ENCODE peak calls at places on chromosomes 2 and 18, in eight cellular contexts. U, D, M, G, F, R, P and N are unnamed samples.
A peak's percentile ranks its signal among the peaks of the same experiment; 100 is the strongest.

GRCh38 chr2:196479350-196479749 is 160.2 kb upstream of the CCDC150 start:
- DNase-seq in U (no peak), D (no peak), M (no peak), G (peak; percentile 85), F (no peak), R (no peak), P (no peak), N (no peak)

GRCh38 chr2:58734365-58734764 is 493.2 kb upstream of the FANCL start:
- DNase-seq in U (no peak), D (no peak), M (no peak), G (no peak), F (no peak), R (peak; percentile 35), P (no peak), N (no peak)

GRCh38 chr2:60215295-60215990 is 338.0 kb downstream of the BCL11A start:
- DNase-seq in U (no peak), D (no peak), M (peak; percentile 25), G (no peak), F (no peak), R (no peak), P (no peak), N (no peak)

GRCh38 chr2:106638043-106638442 is 150.9 kb downstream of the CD8B2 start:
- DNase-seq in U (no peak), D (no peak), M (no peak), G (peak; percentile 28), F (no peak), R (peak; percentile 11), P (no peak), N (no peak)

GRCh38 chr2:1169291-1169949 is 218.8 kb downstream of the SNTG2 start:
- DNase-seq in U (no peak), D (no peak), M (no peak), G (no peak), F (no peak), R (no peak), P (no peak), N (no peak)

GRCh38 chr2:20562540-20563225 is 88.2 kb downstream of the HS1BP3 start:
- DNase-seq in U (no peak), D (no peak), M (no peak), G (no peak), F (peak; percentile 38), R (peak; percentile 30), P (peak; percentile 38), N (no peak)

GRCh38 chr2:25561136-25561850 is 112.1 kb downstream of the DTNB start:
- DNase-seq in U (no peak), D (no peak), M (no peak), G (no peak), F (no peak), R (no peak), P (no peak), N (no peak)

GRCh38 chr2:172293952-172294351 is 133.4 kb upstream of the ITGA6 start:
- DNase-seq in U (peak; percentile 74), D (no peak), M (no peak), G (no peak), F (no peak), R (no peak), P (no peak), N (no peak)

GRCh38 chr2:238093181-238094140 is 6.7 kb upstream of the ESPNL start:
- DNase-seq in U (peak; percentile 5), D (no peak), M (no peak), G (no peak), F (no peak), R (no peak), P (no peak), N (peak; percentile 69)

GRCh38 chr2:215843579-215843978 is 169.8 kb downstream of the MREG start:
- DNase-seq in U (no peak), D (no peak), M (no peak), G (peak; percentile 87), F (no peak), R (no peak), P (no peak), N (no peak)

GRCh38 chr2:2291500-2292260 is 39.4 kb downstream of the MYT1L start:
- DNase-seq in U (no peak), D (no peak), M (peak; percentile 52), G (no peak), F (peak; percentile 25), R (no peak), P (peak; percentile 58), N (no peak)

GRCh38 chr18:8177330-8178016 is 431.8 kb upstream of the RAB12 start:
- DNase-seq in U (peak; percentile 28), D (no peak), M (no peak), G (no peak), F (no peak), R (no peak), P (no peak), N (no peak)

GRCh38 chr2:349390-349789 is 61.5 kb upstream of the ALKAL2 start:
- DNase-seq in U (no peak), D (no peak), M (no peak), G (no peak), F (no peak), R (no peak), P (no peak), N (no peak)

GRCh38 chr2:54416166-54416798 is 39.8 kb upstream of the SPTBN1 start:
- DNase-seq in U (peak; percentile 55), D (peak; percentile 72), M (no peak), G (no peak), F (no peak), R (peak; percentile 16), P (peak; percentile 27), N (no peak)

GRCh38 chr2:122267947-122268346 is 512.5 kb downstream of the TSN start:
- DNase-seq in U (no peak), D (no peak), M (no peak), G (no peak), F (no peak), R (no peak), P (no peak), N (no peak)

GRCh38 chr2:40658917-40659316 is 207.0 kb upstream of the SLC8A1 start:
- DNase-seq in U (no peak), D (no peak), M (peak; percentile 45), G (peak; percentile 15), F (no peak), R (no peak), P (peak; percentile 55), N (no peak)

GRCh38 chr2:145088733-145089132 is 568.8 kb upstream of the ZEB2 start:
- DNase-seq in U (no peak), D (no peak), M (no peak), G (no peak), F (no peak), R (no peak), P (no peak), N (no peak)

GRCh38 chr18:26655614-26656400 is 107.5 kb upstream of the KCTD1 start:
- DNase-seq in U (peak; percentile 70), D (peak; percentile 73), M (peak; percentile 68), G (peak; percentile 5), F (peak; percentile 56), R (no peak), P (peak; percentile 58), N (no peak)

DNA sequence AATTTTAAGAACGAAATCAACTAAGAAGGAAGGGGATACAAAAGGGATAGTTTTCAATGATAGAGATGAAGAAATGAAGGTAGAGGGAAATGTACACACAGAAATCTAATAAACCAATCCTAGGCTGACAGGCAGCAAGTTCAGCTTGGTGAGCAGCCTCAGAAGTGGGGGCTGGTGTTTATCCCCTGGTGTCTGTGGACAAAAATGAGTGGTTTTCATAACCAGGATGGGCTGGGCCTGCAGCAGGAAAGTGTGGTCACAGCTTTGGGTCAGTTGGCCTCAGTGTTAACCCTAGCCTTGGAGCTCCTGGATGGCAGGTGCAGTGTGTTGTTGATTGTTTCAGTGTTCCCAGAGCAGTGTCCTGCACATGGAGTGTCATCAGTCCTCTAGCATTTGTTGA is 14.3 kb downstream of the IL18R1 start:
- DNase-seq in U (no peak), D (no peak), M (no peak), G (no peak), F (no peak), R (no peak), P (no peak), N (no peak)
- TF ChIP-seq CTCF in U (no peak), D (no peak), M (no peak), G (no peak), F (no peak), R (no peak), P (no peak), N (no peak)

DNA sequence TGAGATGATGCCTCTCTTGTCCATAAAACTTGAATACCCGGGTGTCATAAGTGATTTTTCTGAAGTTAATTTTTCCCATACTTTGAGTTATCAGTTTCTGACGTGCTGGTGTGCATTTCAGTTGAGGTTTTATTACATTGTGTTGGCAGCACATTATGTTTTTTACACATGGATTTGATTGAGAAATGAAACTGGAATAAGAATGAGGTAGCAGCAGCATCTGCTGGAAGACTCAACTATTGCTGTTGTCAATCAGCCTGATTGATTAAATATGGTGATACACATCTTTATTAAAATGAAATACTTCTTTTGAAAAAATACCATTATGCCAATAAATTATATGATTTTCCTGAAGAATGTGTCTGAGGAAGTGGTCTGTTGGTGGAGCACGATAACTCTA is 60.5 kb downstream of the INSIG2 start:
- DNase-seq in U (no peak), D (no peak), M (no peak), G (no peak), F (no peak), R (no peak), P (no peak), N (no peak)
- TF ChIP-seq CTCF in U (no peak), D (peak; percentile 14), M (no peak), G (no peak), F (no peak), R (no peak), P (no peak), N (no peak)

DNA sequence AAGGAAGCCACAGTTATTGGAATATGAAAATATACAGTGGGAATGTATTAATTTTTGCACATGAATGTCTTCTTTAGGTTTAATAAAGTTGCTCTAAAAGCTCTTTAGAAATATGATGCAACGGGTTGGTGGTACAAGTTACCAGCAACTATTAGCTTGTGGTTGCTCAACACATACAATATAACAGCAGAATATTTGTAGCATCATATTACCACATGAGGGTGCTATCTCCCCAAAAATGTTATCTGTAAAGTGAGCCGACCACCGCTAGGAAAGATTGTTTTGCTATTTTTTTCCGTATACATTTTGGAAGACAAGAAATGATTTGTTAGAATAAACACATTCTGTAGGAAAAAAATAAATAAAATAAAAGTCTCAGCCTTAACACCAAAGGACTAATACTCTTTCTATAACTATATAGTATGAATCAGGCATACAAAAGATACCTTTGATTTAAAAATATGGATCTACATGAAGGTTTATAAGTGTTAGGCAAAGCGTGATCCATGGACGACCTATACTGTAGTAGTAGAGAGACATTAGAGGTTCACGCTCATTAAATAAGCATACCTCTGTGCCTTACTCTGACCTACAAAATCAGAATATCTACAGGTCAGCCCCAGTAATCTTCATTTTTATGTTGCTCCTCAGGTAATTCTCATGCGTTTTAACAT is 1110.7 kb upstream of the ACVR2A start:
- DNase-seq in U (no peak), D (no peak), M (no peak), G (peak; percentile 5), F (no peak), R (peak; percentile 16), P (peak; percentile 28), N (no peak)
- TF ChIP-seq CTCF in U (peak; percentile 19), D (peak; percentile 49), M (peak; percentile 56), G (peak; percentile 67), F (peak; percentile 83), R (no peak), P (peak; percentile 62), N (peak; percentile 75)

DNA sequence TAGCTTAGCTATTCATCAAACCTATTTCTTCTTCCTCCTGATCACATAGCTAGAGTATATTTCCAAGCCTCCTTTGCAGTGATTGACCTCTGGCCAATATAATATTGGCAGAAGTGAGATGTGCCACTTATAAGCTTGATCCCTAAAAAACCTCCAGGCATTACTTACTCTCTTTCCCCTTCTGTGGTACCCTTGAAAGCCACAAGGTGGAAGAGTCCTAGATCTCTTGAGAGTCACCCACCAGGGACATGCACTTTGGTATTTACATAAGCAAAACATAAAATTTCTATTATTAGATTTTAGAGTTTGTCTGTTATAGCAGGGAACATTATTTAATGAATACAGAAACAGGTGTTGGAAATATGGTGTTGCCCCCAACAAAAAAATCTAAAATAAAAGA is 112.0 kb downstream of the EXOC6B start:
- DNase-seq in U (no peak), D (no peak), M (no peak), G (no peak), F (no peak), R (no peak), P (no peak), N (no peak)
- TF ChIP-seq CTCF in U (no peak), D (no peak), M (no peak), G (peak; percentile 35), F (peak; percentile 33), R (peak; percentile 7), P (no peak), N (no peak)